ENCODE peak calls at places on chromosome 13, in ten cellular contexts. One of them, this sample, is unnamed.
A peak's percentile ranks its signal among the peaks of the same experiment; 100 is the strongest.

GRCh38 chr13:80572308-80572676 is 231.4 kb upstream of the SPRY2 start:
- DNase-seq in omental fat pad: no peak
- DNase-seq in T follicular helper cell: no peak
- DNase-seq in hypothalamus: no peak
- DNase-seq in natural killer cell treated with Interleukin-12 subunit alpha and Interleukin-12 subunit beta and Interleukin-15 and Interleukin-18, amount 100 ng/mL, for 72 hours: no peak
- DNase-seq in NCI-H524 treated with DMSO at 0.1 percent for 48 hours: no peak
- DNase-seq in anterior cingulate cortex: no peak
- DNase-seq in stimulated activated naive CD8-positive, alpha-beta T cell treated with anti-CD3 and anti-CD28 coated beads, Interleukin-15, Interleukin-2, amounts not matched to agents 100 U/mL and 50 U/mL, for 24 hours: no peak
- DNase-seq in astrocyte of the spinal cord: no peak
- DNase-seq in fibroblast of lung: no peak
- DNase-seq in this sample: no peak

GRCh38 chr13:28494861-28495585 is at the start of gene FLT1:
- DNase-seq in anterior cingulate cortex: no peak
- DNase-seq in NCI-H524 treated with DMSO at 0.1 percent for 48 hours: no peak
- DNase-seq in fibroblast of lung: no peak
- DNase-seq in T follicular helper cell: no peak
- DNase-seq in natural killer cell treated with Interleukin-12 subunit alpha and Interleukin-12 subunit beta and Interleukin-15 and Interleukin-18, amount 100 ng/mL, for 72 hours: no peak
- DNase-seq in stimulated activated naive CD8-positive, alpha-beta T cell treated with anti-CD3 and anti-CD28 coated beads, Interleukin-15, Interleukin-2, amounts not matched to agents 100 U/mL and 50 U/mL, for 24 hours: peak; percentile 48
- DNase-seq in hypothalamus: no peak
- DNase-seq in astrocyte of the spinal cord: no peak
- DNase-seq in omental fat pad: no peak
- DNase-seq in this sample: peak; percentile 86

GRCh38 chr13:32409561-32410440 is 18.1 kb downstream of the N4BP2L1 start:
- DNase-seq in T follicular helper cell: no peak
- DNase-seq in hypothalamus: no peak
- DNase-seq in fibroblast of lung: peak; percentile 85
- DNase-seq in anterior cingulate cortex: no peak
- DNase-seq in stimulated activated naive CD8-positive, alpha-beta T cell treated with anti-CD3 and anti-CD28 coated beads, Interleukin-15, Interleukin-2, amounts not matched to agents 100 U/mL and 50 U/mL, for 24 hours: no peak
- DNase-seq in natural killer cell treated with Interleukin-12 subunit alpha and Interleukin-12 subunit beta and Interleukin-15 and Interleukin-18, amount 100 ng/mL, for 72 hours: no peak
- DNase-seq in NCI-H524 treated with DMSO at 0.1 percent for 48 hours: no peak
- DNase-seq in astrocyte of the spinal cord: peak; percentile 63
- DNase-seq in omental fat pad: no peak
- DNase-seq in this sample: peak; percentile 68

GRCh38 chr13:100291626-100292025 is 202.7 kb downstream of the PCCA start:
- DNase-seq in omental fat pad: no peak
- DNase-seq in NCI-H524 treated with DMSO at 0.1 percent for 48 hours: no peak
- DNase-seq in anterior cingulate cortex: no peak
- DNase-seq in natural killer cell treated with Interleukin-12 subunit alpha and Interleukin-12 subunit beta and Interleukin-15 and Interleukin-18, amount 100 ng/mL, for 72 hours: no peak
- DNase-seq in hypothalamus: no peak
- DNase-seq in stimulated activated naive CD8-positive, alpha-beta T cell treated with anti-CD3 and anti-CD28 coated beads, Interleukin-15, Interleukin-2, amounts not matched to agents 100 U/mL and 50 U/mL, for 24 hours: no peak
- DNase-seq in T follicular helper cell: no peak
- DNase-seq in fibroblast of lung: no peak
- DNase-seq in astrocyte of the spinal cord: no peak
- DNase-seq in this sample: no peak

GRCh38 chr13:24106429-24106828 is 54.1 kb upstream of the SPATA13 start:
- DNase-seq in hypothalamus: peak; percentile 51
- DNase-seq in fibroblast of lung: no peak
- DNase-seq in T follicular helper cell: no peak
- DNase-seq in astrocyte of the spinal cord: no peak
- DNase-seq in natural killer cell treated with Interleukin-12 subunit alpha and Interleukin-12 subunit beta and Interleukin-15 and Interleukin-18, amount 100 ng/mL, for 72 hours: no peak
- DNase-seq in NCI-H524 treated with DMSO at 0.1 percent for 48 hours: no peak
- DNase-seq in stimulated activated naive CD8-positive, alpha-beta T cell treated with anti-CD3 and anti-CD28 coated beads, Interleukin-15, Interleukin-2, amounts not matched to agents 100 U/mL and 50 U/mL, for 24 hours: no peak
- DNase-seq in omental fat pad: no peak
- DNase-seq in anterior cingulate cortex: peak; percentile 46
- DNase-seq in this sample: no peak

GRCh38 chr13:51542358-51542972 is 41.8 kb upstream of the WDFY2 start:
- DNase-seq in anterior cingulate cortex: no peak
- DNase-seq in omental fat pad: no peak
- DNase-seq in hypothalamus: no peak
- DNase-seq in T follicular helper cell: no peak
- DNase-seq in fibroblast of lung: peak; percentile 49
- DNase-seq in natural killer cell treated with Interleukin-12 subunit alpha and Interleukin-12 subunit beta and Interleukin-15 and Interleukin-18, amount 100 ng/mL, for 72 hours: no peak
- DNase-seq in NCI-H524 treated with DMSO at 0.1 percent for 48 hours: no peak
- DNase-seq in astrocyte of the spinal cord: no peak
- DNase-seq in stimulated activated naive CD8-positive, alpha-beta T cell treated with anti-CD3 and anti-CD28 coated beads, Interleukin-15, Interleukin-2, amounts not matched to agents 100 U/mL and 50 U/mL, for 24 hours: no peak
- DNase-seq in this sample: no peak

GRCh38 chr13:60001892-60002291 is 161.8 kb downstream of the DIAPH3 start:
- DNase-seq in omental fat pad: no peak
- DNase-seq in natural killer cell treated with Interleukin-12 subunit alpha and Interleukin-12 subunit beta and Interleukin-15 and Interleukin-18, amount 100 ng/mL, for 72 hours: no peak
- DNase-seq in T follicular helper cell: no peak
- DNase-seq in anterior cingulate cortex: no peak
- DNase-seq in stimulated activated naive CD8-positive, alpha-beta T cell treated with anti-CD3 and anti-CD28 coated beads, Interleukin-15, Interleukin-2, amounts not matched to agents 100 U/mL and 50 U/mL, for 24 hours: no peak
- DNase-seq in hypothalamus: no peak
- DNase-seq in fibroblast of lung: no peak
- DNase-seq in NCI-H524 treated with DMSO at 0.1 percent for 48 hours: no peak
- DNase-seq in astrocyte of the spinal cord: no peak
- DNase-seq in this sample: no peak

GRCh38 chr13:57629821-57630235 is 1.7 kb upstream of the PCDH17 start:
- DNase-seq in natural killer cell treated with Interleukin-12 subunit alpha and Interleukin-12 subunit beta and Interleukin-15 and Interleukin-18, amount 100 ng/mL, for 72 hours: peak; percentile 61
- DNase-seq in omental fat pad: peak; percentile 52
- DNase-seq in NCI-H524 treated with DMSO at 0.1 percent for 48 hours: peak; percentile 75
- DNase-seq in anterior cingulate cortex: peak; percentile 94
- DNase-seq in T follicular helper cell: no peak
- DNase-seq in stimulated activated naive CD8-positive, alpha-beta T cell treated with anti-CD3 and anti-CD28 coated beads, Interleukin-15, Interleukin-2, amounts not matched to agents 100 U/mL and 50 U/mL, for 24 hours: peak; percentile 33
- DNase-seq in hypothalamus: peak; percentile 94
- DNase-seq in astrocyte of the spinal cord: peak; percentile 93
- DNase-seq in fibroblast of lung: peak; percentile 93
- DNase-seq in this sample: peak; percentile 4

GRCh38 chr13:110305001-110305400 is 2.0 kb downstream of the COL4A1 start:
- DNase-seq in astrocyte of the spinal cord: no peak
- DNase-seq in stimulated activated naive CD8-positive, alpha-beta T cell treated with anti-CD3 and anti-CD28 coated beads, Interleukin-15, Interleukin-2, amounts not matched to agents 100 U/mL and 50 U/mL, for 24 hours: no peak
- DNase-seq in fibroblast of lung: no peak
- DNase-seq in anterior cingulate cortex: no peak
- DNase-seq in omental fat pad: no peak
- DNase-seq in hypothalamus: no peak
- DNase-seq in T follicular helper cell: no peak
- DNase-seq in NCI-H524 treated with DMSO at 0.1 percent for 48 hours: no peak
- DNase-seq in natural killer cell treated with Interleukin-12 subunit alpha and Interleukin-12 subunit beta and Interleukin-15 and Interleukin-18, amount 100 ng/mL, for 72 hours: no peak
- DNase-seq in this sample: no peak

GRCh38 chr13:23703241-23703640 is 133.0 kb downstream of the TNFRSF19 start:
- DNase-seq in anterior cingulate cortex: no peak
- DNase-seq in hypothalamus: no peak
- DNase-seq in fibroblast of lung: no peak
- DNase-seq in astrocyte of the spinal cord: no peak
- DNase-seq in NCI-H524 treated with DMSO at 0.1 percent for 48 hours: no peak
- DNase-seq in T follicular helper cell: no peak
- DNase-seq in natural killer cell treated with Interleukin-12 subunit alpha and Interleukin-12 subunit beta and Interleukin-15 and Interleukin-18, amount 100 ng/mL, for 72 hours: no peak
- DNase-seq in stimulated activated naive CD8-positive, alpha-beta T cell treated with anti-CD3 and anti-CD28 coated beads, Interleukin-15, Interleukin-2, amounts not matched to agents 100 U/mL and 50 U/mL, for 24 hours: no peak
- DNase-seq in omental fat pad: no peak
- DNase-seq in this sample: peak; percentile 79

GRCh38 chr13:59750860-59751259 is 412.9 kb downstream of the DIAPH3 start:
- DNase-seq in hypothalamus: peak; percentile 1
- DNase-seq in stimulated activated naive CD8-positive, alpha-beta T cell treated with anti-CD3 and anti-CD28 coated beads, Interleukin-15, Interleukin-2, amounts not matched to agents 100 U/mL and 50 U/mL, for 24 hours: no peak
- DNase-seq in T follicular helper cell: no peak
- DNase-seq in fibroblast of lung: peak; percentile 76
- DNase-seq in astrocyte of the spinal cord: peak; percentile 82
- DNase-seq in anterior cingulate cortex: peak; percentile 11
- DNase-seq in natural killer cell treated with Interleukin-12 subunit alpha and Interleukin-12 subunit beta and Interleukin-15 and Interleukin-18, amount 100 ng/mL, for 72 hours: no peak
- DNase-seq in omental fat pad: no peak
- DNase-seq in NCI-H524 treated with DMSO at 0.1 percent for 48 hours: peak; percentile 50
- DNase-seq in this sample: peak; percentile 74

GRCh38 chr13:39685652-39686051 is 30.2 kb downstream of the COG6 start:
- DNase-seq in omental fat pad: no peak
- DNase-seq in stimulated activated naive CD8-positive, alpha-beta T cell treated with anti-CD3 and anti-CD28 coated beads, Interleukin-15, Interleukin-2, amounts not matched to agents 100 U/mL and 50 U/mL, for 24 hours: no peak
- DNase-seq in astrocyte of the spinal cord: no peak
- DNase-seq in anterior cingulate cortex: no peak
- DNase-seq in NCI-H524 treated with DMSO at 0.1 percent for 48 hours: no peak
- DNase-seq in fibroblast of lung: no peak
- DNase-seq in T follicular helper cell: no peak
- DNase-seq in hypothalamus: no peak
- DNase-seq in natural killer cell treated with Interleukin-12 subunit alpha and Interleukin-12 subunit beta and Interleukin-15 and Interleukin-18, amount 100 ng/mL, for 72 hours: no peak
- DNase-seq in this sample: no peak

GRCh38 chr13:87972568-87972967 is 301.4 kb downstream of the SLITRK5 start:
- DNase-seq in T follicular helper cell: no peak
- DNase-seq in fibroblast of lung: no peak
- DNase-seq in NCI-H524 treated with DMSO at 0.1 percent for 48 hours: no peak
- DNase-seq in anterior cingulate cortex: no peak
- DNase-seq in hypothalamus: no peak
- DNase-seq in natural killer cell treated with Interleukin-12 subunit alpha and Interleukin-12 subunit beta and Interleukin-15 and Interleukin-18, amount 100 ng/mL, for 72 hours: no peak
- DNase-seq in astrocyte of the spinal cord: no peak
- DNase-seq in stimulated activated naive CD8-positive, alpha-beta T cell treated with anti-CD3 and anti-CD28 coated beads, Interleukin-15, Interleukin-2, amounts not matched to agents 100 U/mL and 50 U/mL, for 24 hours: no peak
- DNase-seq in omental fat pad: no peak
- DNase-seq in this sample: no peak